ENCODE peak calls at places on chromosomes 2 and 18, in seven cellular contexts. U, F, Y, G, A, I and C are unnamed samples.

GRCh38 chr18:45753251-45753650 is 29.3 kb downstream of the SLC14A1 start:
- DNase-seq in U (no peak), F (no peak), Y (no peak), G (no peak), A (no peak), I (no peak), C (no peak)

GRCh38 chr2:33317369-33318015 is 159.0 kb upstream of the RASGRP3 start:
- DNase-seq in U (no peak), F (no peak), Y (no peak), G (no peak), A (no peak), I (no peak), C (no peak)

GRCh38 chr2:232351686-232352510 is 26.7 kb upstream of the ALPP start:
- DNase-seq in U (no peak), F (no peak), Y (no peak), G (no peak), A (no peak), I (no peak), C (no peak)

GRCh38 chr2:201777869-201778268 is 2.9 kb downstream of the ALS2 start:
- DNase-seq in U (no peak), F (no peak), Y (no peak), G (no peak), A (no peak), I (no peak), C (no peak)

GRCh38 chr2:42087137-42087856 is 39.5 kb downstream of the PKDCC start:
- DNase-seq in U (no peak), F (no peak), Y (no peak), G (no peak), A (no peak), I (no peak), C (no peak)

GRCh38 chr2:144520718-144521487 is 984 bp upstream of the ZEB2 start:
- DNase-seq in U (no peak), F (no peak), Y (no peak), G (no peak), A (no peak), I (no peak), C (no peak)

GRCh38 chr2:46632349-46632748 is 153.0 kb downstream of the TMEM247 start:
- DNase-seq in U (no peak), F (no peak), Y (peak; percentile 9), G (no peak), A (peak; percentile 14), I (no peak), C (no peak)

GRCh38 chr2:206255003-206255402 is 19.5 kb upstream of the ZDBF2 start:
- DNase-seq in U (no peak), F (no peak), Y (peak; percentile 55), G (no peak), A (no peak), I (no peak), C (no peak)

GRCh38 chr2:240935101-240935876 is 29.2 kb downstream of the CROCC2 start:
- DNase-seq in U (no peak), F (peak; percentile 66), Y (no peak), G (no peak), A (no peak), I (peak; percentile 11), C (no peak)

DNA sequence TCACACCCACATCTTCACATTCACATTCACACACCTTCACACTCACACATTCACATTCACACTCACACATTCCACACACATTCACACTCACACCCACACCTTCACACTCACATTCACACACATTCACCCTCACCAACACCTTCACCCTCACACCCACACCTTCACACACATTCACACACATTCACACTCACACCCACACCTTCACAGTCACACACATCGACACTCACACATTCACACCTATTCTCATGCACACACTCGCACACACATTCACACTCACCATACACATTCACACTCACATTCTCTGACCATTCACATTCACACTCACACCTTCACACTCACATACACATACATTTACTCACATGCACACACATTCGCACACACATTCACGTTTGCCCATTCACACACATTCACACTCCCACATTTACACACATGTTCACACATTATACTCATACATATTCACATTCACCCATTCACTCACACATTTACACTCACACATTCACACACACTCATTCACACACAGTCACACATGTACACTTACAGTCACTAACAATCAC is 62.7 kb downstream of the BIN1 start:
- DNase-seq in U (no peak), F (no peak), Y (no peak), G (no peak), A (no peak), I (no peak), C (no peak)
- H3K4me1 ChIP-seq in U (peaks cover 4% of the 10 kb centered on the region), F (no peaks in the 10 kb centered on the region), Y (peaks cover 7% of the 10 kb centered on the region), G (no peaks in the 10 kb centered on the region), A (peaks cover 16% of the 10 kb centered on the region), I (no peaks in the 10 kb centered on the region), C (no peaks in the 10 kb centered on the region)

GRCh38 chr18:55475916-55476315 is 112.1 kb downstream of the TCF4 start:
- DNase-seq in U (no peak), F (no peak), Y (no peak), G (no peak), A (no peak), I (no peak), C (no peak)

GRCh38 chr18:55470826-55471225 is 117.2 kb downstream of the TCF4 start:
- DNase-seq in U (no peak), F (no peak), Y (no peak), G (no peak), A (no peak), I (no peak), C (no peak)

GRCh38 chr18:55475467-55475866 is 112.5 kb downstream of the TCF4 start:
- DNase-seq in U (no peak), F (no peak), Y (no peak), G (no peak), A (no peak), I (no peak), C (no peak)

GRCh38 chr18:55473078-55473477 is 114.9 kb downstream of the TCF4 start:
- DNase-seq in U (no peak), F (no peak), Y (no peak), G (no peak), A (no peak), I (no peak), C (no peak)

GRCh38 chr18:55473534-55473933 is 114.5 kb downstream of the TCF4 start:
- DNase-seq in U (no peak), F (no peak), Y (no peak), G (no peak), A (no peak), I (no peak), C (no peak)
- H3K4me1 ChIP-seq in U (no peaks in the 10 kb centered on the region), F (peaks cover 2% of the 10 kb centered on the region), Y (no peaks in the 10 kb centered on the region), G (peaks cover 1% of the 10 kb centered on the region), A (no peaks in the 10 kb centered on the region), I (no peaks in the 10 kb centered on the region), C (no peaks in the 10 kb centered on the region)

GRCh38 chr2:230866704-230867561 is 2.2 kb downstream of the ITM2C start:
- DNase-seq in U (no peak), F (no peak), Y (no peak), G (peak; percentile 39), A (no peak), I (no peak), C (peak; percentile 34)
- H3K4me1 ChIP-seq in U (peaks cover 5% of the 10 kb centered on the region), F (peaks cover 44% of the 10 kb centered on the region), Y (peaks cover 42% of the 10 kb centered on the region), G (no peaks in the 10 kb centered on the region), A (peaks cover 50% of the 10 kb centered on the region), I (no peaks in the 10 kb centered on the region), C (peaks cover 12% of the 10 kb centered on the region)

GRCh38 chr2:26629751-26630150 is 11.4 kb downstream of the CIB4 start:
- DNase-seq in U (no peak), F (no peak), Y (no peak), G (no peak), A (no peak), I (no peak), C (no peak)

GRCh38 chr2:26630235-26630634 is 10.9 kb downstream of the CIB4 start:
- DNase-seq in U (no peak), F (no peak), Y (no peak), G (no peak), A (no peak), I (no peak), C (no peak)

GRCh38 chr2:26631815-26632214 is 9.4 kb downstream of the CIB4 start:
- DNase-seq in U (no peak), F (peak; percentile 40), Y (no peak), G (no peak), A (no peak), I (no peak), C (no peak)

GRCh38 chr2:26631401-26631800 is 9.8 kb downstream of the CIB4 start:
- DNase-seq in U (no peak), F (no peak), Y (no peak), G (no peak), A (no peak), I (no peak), C (no peak)

DNA sequence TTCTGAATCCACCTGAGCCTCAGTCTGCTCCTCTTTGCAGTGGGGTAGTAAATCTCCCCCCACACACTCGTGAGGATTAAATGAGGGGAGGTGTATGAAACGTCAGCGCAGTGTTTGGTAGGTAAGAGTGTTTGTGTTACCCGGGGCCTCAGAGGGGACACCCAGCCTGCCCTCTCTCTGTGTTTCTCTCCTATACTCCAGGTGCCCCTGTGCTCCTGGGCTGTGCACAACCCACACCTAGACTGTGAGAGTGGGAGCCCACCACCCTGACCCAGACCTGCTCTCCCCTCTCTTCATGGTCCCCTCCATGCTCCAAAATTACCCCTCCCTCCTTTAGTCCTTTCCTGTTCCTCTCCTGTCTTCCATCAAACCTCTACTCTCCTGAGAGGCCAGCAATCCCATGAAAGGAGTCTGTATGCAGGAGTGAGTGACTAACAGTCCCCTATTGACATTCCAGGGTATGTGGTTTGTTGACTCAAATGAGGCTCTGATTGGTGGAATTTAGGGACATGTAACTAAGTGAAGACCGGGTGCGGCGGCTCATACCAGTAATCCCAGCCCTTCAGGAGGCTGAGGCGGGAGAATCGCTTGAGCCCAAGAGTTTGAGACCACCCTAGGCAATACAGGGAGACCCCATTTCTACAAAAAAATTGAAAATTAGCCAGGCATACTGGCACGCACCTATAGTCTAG is 10.4 kb downstream of the CIB4 start:
- DNase-seq in U (no peak), F (no peak), Y (peak; percentile 80), G (no peak), A (no peak), I (no peak), C (no peak)
- H3K4me1 ChIP-seq in U (no peaks in the 10 kb centered on the region), F (no peaks in the 10 kb centered on the region), Y (peaks cover 7% of the 10 kb centered on the region), G (no peaks in the 10 kb centered on the region), A (peaks cover 3% of the 10 kb centered on the region), I (no peaks in the 10 kb centered on the region), C (no peaks in the 10 kb centered on the region)

DNA sequence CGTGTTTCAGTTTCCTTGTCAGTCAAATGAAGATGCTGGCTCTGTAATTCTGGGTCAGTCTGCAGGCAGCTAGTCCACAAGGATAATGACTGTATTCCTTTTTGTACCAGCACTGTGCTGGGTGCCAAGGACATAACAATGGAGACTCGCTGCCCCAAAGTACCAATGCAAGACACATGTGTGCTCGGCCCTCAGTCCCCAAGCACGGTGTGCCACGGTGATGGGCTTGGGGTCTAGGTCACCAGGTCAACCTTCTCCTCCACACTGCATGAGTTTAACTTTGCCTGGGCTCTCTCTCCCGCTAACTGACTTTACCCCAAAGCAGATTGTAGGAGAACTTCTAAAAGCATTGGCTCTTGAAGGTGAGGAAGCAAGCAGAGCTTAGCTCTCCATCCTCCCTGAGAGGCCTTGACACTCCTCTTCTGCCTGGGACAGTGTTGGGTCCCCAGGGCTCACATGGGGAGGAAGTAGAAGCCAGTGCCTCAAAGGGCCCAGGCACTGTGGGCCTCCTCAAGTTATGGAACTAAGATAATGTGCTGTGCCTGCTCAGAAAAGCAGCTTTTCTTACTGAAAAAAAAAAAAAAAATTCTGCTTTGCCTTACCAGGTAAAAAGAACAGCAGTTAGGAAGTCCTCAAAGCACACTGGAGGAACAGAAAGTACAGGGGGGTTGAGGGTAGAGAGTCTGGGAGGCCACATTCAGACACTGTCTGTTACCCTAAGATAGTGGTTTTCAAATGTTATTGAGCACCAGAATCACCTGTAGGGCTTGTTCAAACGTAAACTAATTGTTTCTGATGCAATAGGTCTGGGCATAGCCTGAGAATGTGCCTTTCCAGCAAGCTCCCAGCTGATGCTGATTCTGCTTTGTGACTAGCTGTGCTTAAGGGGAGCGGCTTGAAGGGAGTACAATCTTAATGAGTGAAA is 276.4 kb upstream of the CXCR4 start:
- DNase-seq in U (no peak), F (no peak), Y (no peak), G (no peak), A (no peak), I (no peak), C (no peak)
- H3K4me1 ChIP-seq in U (no peaks in the 10 kb centered on the region), F (no peaks in the 10 kb centered on the region), Y (no peaks in the 10 kb centered on the region), G (no peaks in the 10 kb centered on the region), A (no peaks in the 10 kb centered on the region), I (no peaks in the 10 kb centered on the region), C (no peaks in the 10 kb centered on the region)